ENCODE peak calls at places on chromosome 18, in nine cellular contexts. P is amniotic stem cell; C is mammary epithelial cell; O is occipital lobe; B is stimulated activated CD8-positive, alpha-beta memory T cell treated with anti-CD3 and anti-CD28 coated beads, Interleukin-15, amount 100 ng/mL, for 24 hours; V is AG08395; E is A549; T is NCI-H2107; L is AG08396. F is an unnamed sample.
A peak's percentile ranks its signal among the peaks of the same experiment; 100 is the strongest.

GRCh38 chr18:49858309-49859005 is 45.1 kb upstream of the ACAA2 start:
- DNase-seq in P (peak; percentile 26), C (peak; percentile 66), O (no peak), B (peak; percentile 38), V (peak; percentile 82), E (peak; percentile 56), T (peak; percentile 62), L (peak; percentile 77), F (peak; percentile 69)

GRCh38 chr18:59357928-59358327 is 1.1 kb downstream of the LMAN1 start:
- DNase-seq in P (no peak), C (peak; percentile 77), O (no peak), B (no peak), V (peak; percentile 50), E (no peak), T (no peak), L (peak; percentile 56), F (peak; percentile 92)

GRCh38 chr18:26206488-26206887 is 19.8 kb upstream of the TAF4B start:
- DNase-seq in P (no peak), C (no peak), O (no peak), B (no peak), V (no peak), E (no peak), T (no peak), L (no peak), F (no peak)

GRCh38 chr18:63553117-63553516 is 10.9 kb downstream of the SERPINB12 start:
- DNase-seq in P (peak; percentile 70), C (peak; percentile 93), O (no peak), B (no peak), V (peak; percentile 91), E (no peak), T (no peak), L (peak; percentile 69), F (no peak)

GRCh38 chr18:54765636-54766035 is 62.6 kb upstream of the RAB27B start:
- DNase-seq in P (no peak), C (no peak), O (no peak), B (no peak), V (no peak), E (no peak), T (no peak), L (no peak), F (peak; percentile 14)

GRCh38 chr18:13099113-13099512 is 108.0 kb downstream of the CEP192 start:
- DNase-seq in P (no peak), C (no peak), O (no peak), B (no peak), V (no peak), E (no peak), T (no peak), L (no peak), F (no peak)

GRCh38 chr18:58525928-58526424 is 102.9 kb downstream of the ALPK2 start:
- DNase-seq in P (no peak), C (no peak), O (no peak), B (no peak), V (no peak), E (no peak), T (no peak), L (no peak), F (no peak)

GRCh38 chr18:3624818-3625716 is 175.1 kb downstream of the TGIF1 start:
- DNase-seq in P (peak; percentile 59), C (peak; percentile 97), O (peak; percentile 21), B (no peak), V (peak; percentile 85), E (peak; percentile 72), T (no peak), L (peak; percentile 76), F (peak; percentile 79)

GRCh38 chr18:58567453-58568196 is 61.3 kb downstream of the ALPK2 start:
- DNase-seq in P (peak; percentile 87), C (peak; percentile 98), O (no peak), B (no peak), V (peak; percentile 88), E (peak; percentile 25), T (no peak), L (peak; percentile 76), F (no peak)

GRCh38 chr18:55096261-55097026 is 137.2 kb upstream of the CCDC68 start:
- DNase-seq in P (peak; percentile 71), C (peak; percentile 62), O (peak; percentile 39), B (no peak), V (peak; percentile 77), E (peak; percentile 22), T (no peak), L (peak; percentile 44), F (peak; percentile 32)

GRCh38 chr18:42798606-42799005 is 316.9 kb downstream of the RIT2 start:
- DNase-seq in P (no peak), C (no peak), O (no peak), B (no peak), V (no peak), E (no peak), T (no peak), L (no peak), F (no peak)

GRCh38 chr18:8809514-8809913 is 104.2 kb downstream of the MTCL1 start:
- DNase-seq in P (no peak), C (no peak), O (no peak), B (no peak), V (no peak), E (no peak), T (no peak), L (no peak), F (no peak)

GRCh38 chr18:23650963-23651927 is 11.5 kb downstream of the ANKRD29 start:
- DNase-seq in P (peak; percentile 75), C (peak; percentile 81), O (no peak), B (no peak), V (peak; percentile 92), E (peak; percentile 51), T (no peak), L (peak; percentile 52), F (no peak)

GRCh38 chr18:27750014-27750413 is 426.9 kb downstream of the CDH2 start:
- DNase-seq in P (peak; percentile 81), C (peak; percentile 40), O (no peak), B (no peak), V (no peak), E (no peak), T (no peak), L (peak; percentile 2), F (peak; percentile 8)

GRCh38 chr18:12377556-12378553 is 828 bp upstream of the AFG3L2 start:
- DNase-seq in P (no peak), C (no peak), O (no peak), B (no peak), V (no peak), E (peak; percentile 83), T (no peak), L (peak; percentile 98), F (no peak)

GRCh38 chr18:26865557-26865956 is at the start of gene AQP4:
- DNase-seq in P (no peak), C (no peak), O (peak; percentile 26), B (no peak), V (no peak), E (no peak), T (no peak), L (no peak), F (no peak)

GRCh38 chr18:23689616-23690504 is 607 bp downstream of the LAMA3 start:
- DNase-seq in P (no peak), C (peak; percentile 19), O (no peak), B (no peak), V (no peak), E (peak; percentile 17), T (no peak), L (no peak), F (no peak)

GRCh38 chr18:49560277-49561126 is 1.4 kb upstream of the LIPG start:
- DNase-seq in P (no peak), C (peak; percentile 43), O (no peak), B (no peak), V (no peak), E (no peak), T (peak; percentile 33), L (no peak), F (no peak)

GRCh38 chr18:35432565-35433001 is 55.4 kb upstream of the ZNF396 start:
- DNase-seq in P (no peak), C (no peak), O (no peak), B (no peak), V (peak; percentile 35), E (no peak), T (no peak), L (no peak), F (no peak)

GRCh38 chr18:58194028-58194427 is 150.0 kb downstream of the NEDD4L start:
- DNase-seq in P (no peak), C (no peak), O (no peak), B (no peak), V (no peak), E (no peak), T (no peak), L (no peak), F (no peak)

F was measured in erythroblast.